ENCODE peak calls at places on chromosome 15, in ten cellular contexts. L is SK-N-SH, P is HepG2, E is HCT116, U is trophoblast cell, D is neural progenitor cell, V is K562, Z is IMR-90, W is neuronal stem cell, J is mammary epithelial cell. A is an unnamed sample.

GRCh38 chr15:46344906-46345305 is 710.1 kb downstream of the SQOR start:
- DNase-seq in L (no peak), P (no peak), E (no peak), U (no peak), D (no peak), V (no peak), Z (no peak), W (no peak), J (no peak), A (no peak)

GRCh38 chr15:35646790-35647189 is 100.8 kb upstream of the DPH6 start:
- DNase-seq in L (no peak), P (no peak), E (no peak), U (no peak), D (no peak), V (no peak), Z (no peak), W (no peak), J (no peak), A (no peak)

GRCh38 chr15:32029409-32029861 is 880 bp upstream of the CHRNA7 start:
- DNase-seq in L (peak), P (no peak), E (no peak), U (no peak), D (peak), V (no peak), Z (no peak), W (peak), J (no peak), A (peak)

GRCh38 chr15:72341361-72341760 is 21.4 kb upstream of the CELF6 start:
- DNase-seq in L (peak), P (no peak), E (peak), U (no peak), D (peak), V (peak), Z (no peak), W (peak), J (no peak), A (peak)

GRCh38 chr15:71725215-71725955 is 85.0 kb upstream of the NR2E3 start:
- DNase-seq in L (no peak), P (no peak), E (no peak), U (no peak), D (no peak), V (no peak), Z (peak), W (no peak), J (peak), A (peak)

GRCh38 chr15:85592148-85592547 is 202.6 kb downstream of the KLHL25 start:
- DNase-seq in L (peak), P (peak), E (no peak), U (peak), D (no peak), V (no peak), Z (peak), W (no peak), J (peak), A (peak)

GRCh38 chr15:39918688-39919385 is 1.2 kb downstream of the GPR176 start:
- DNase-seq in L (no peak), P (no peak), E (no peak), U (no peak), D (no peak), V (no peak), Z (peak), W (no peak), J (peak), A (peak)

GRCh38 chr15:75591655-75592364 is 12.7 kb upstream of the PTPN9 start:
- DNase-seq in L (no peak), P (no peak), E (no peak), U (no peak), D (no peak), V (peak), Z (no peak), W (no peak), J (no peak), A (no peak)

GRCh38 chr15:50128266-50128665 is 9.2 kb upstream of the ATP8B4 start:
- DNase-seq in L (peak), P (no peak), E (no peak), U (no peak), D (no peak), V (peak), Z (no peak), W (no peak), J (no peak), A (peak)

GRCh38 chr15:35925634-35926380 is 379.8 kb upstream of the DPH6 start:
- DNase-seq in L (no peak), P (no peak), E (peak), U (peak), D (no peak), V (no peak), Z (peak), W (no peak), J (peak), A (peak)

GRCh38 chr15:27490867-27491595 is 520.0 kb downstream of the GABRG3 start:
- DNase-seq in L (no peak), P (no peak), E (no peak), U (no peak), D (no peak), V (no peak), Z (no peak), W (no peak), J (no peak), A (no peak)

GRCh38 chr15:26157081-26157480 is 294.0 kb upstream of the ATP10A start:
- DNase-seq in L (peak), P (no peak), E (no peak), U (no peak), D (peak), V (no peak), Z (no peak), W (no peak), J (no peak), A (no peak)

GRCh38 chr15:29044506-29044905 is 158.7 kb downstream of the APBA2 start:
- DNase-seq in L (peak), P (no peak), E (no peak), U (no peak), D (no peak), V (no peak), Z (peak), W (no peak), J (no peak), A (no peak)

GRCh38 chr15:89665449-89666146 is 10.3 kb upstream of the KIF7 start:
- DNase-seq in L (peak), P (no peak), E (no peak), U (peak), D (peak), V (peak), Z (peak), W (peak), J (no peak), A (peak)

GRCh38 chr15:67839358-67839928 is 402 bp downstream of the RNU6-1 start:
- DNase-seq in L (peak), P (peak), E (peak), U (peak), D (no peak), V (peak), Z (peak), W (no peak), J (peak), A (peak)

GRCh38 chr15:92610101-92610520 is 45.5 kb downstream of the FAM174B start:
- DNase-seq in L (no peak), P (no peak), E (no peak), U (no peak), D (peak), V (no peak), Z (no peak), W (no peak), J (no peak), A (no peak)

GRCh38 chr15:60827492-60827891 is 348.6 kb upstream of the ICE2 start:
- DNase-seq in L (no peak), P (no peak), E (no peak), U (no peak), D (no peak), V (no peak), Z (no peak), W (no peak), J (no peak), A (no peak)

GRCh38 chr15:40891810-40892448 is 2.3 kb upstream of the VPS18 start:
- DNase-seq in L (peak), P (peak), E (peak), U (peak), D (peak), V (peak), Z (peak), W (no peak), J (peak), A (peak)

GRCh38 chr15:36371509-36371908 is 207.9 kb upstream of the CDIN1 start:
- DNase-seq in L (no peak), P (no peak), E (peak), U (no peak), D (no peak), V (no peak), Z (peak), W (no peak), J (peak), A (peak)

GRCh38 chr15:52678036-52678467 is 1.1 kb downstream of the ATOSA start:
- DNase-seq in L (peak), P (peak), E (no peak), U (no peak), D (peak), V (peak), Z (peak), W (peak), J (peak), A (peak)

GRCh38 chr15:60324706-60325438 is 72.9 kb downstream of the ANXA2 start:
- DNase-seq in L (no peak), P (no peak), E (no peak), U (no peak), D (no peak), V (no peak), Z (no peak), W (no peak), J (no peak), A (peak)

GRCh38 chr15:101773496-101774100 is 29.7 kb upstream of the OR4F6 start:
- DNase-seq in L (no peak), P (peak), E (peak), U (no peak), D (peak), V (no peak), Z (no peak), W (no peak), J (no peak), A (peak)

GRCh38 chr15:91222052-91222451 is 122.0 kb downstream of the SV2B start:
- DNase-seq in L (no peak), P (no peak), E (no peak), U (no peak), D (no peak), V (no peak), Z (no peak), W (no peak), J (no peak), A (no peak)

GRCh38 chr15:69992326-69992725 is 105.4 kb downstream of the TLE3 start:
- DNase-seq in L (no peak), P (no peak), E (no peak), U (no peak), D (no peak), V (no peak), Z (no peak), W (no peak), J (no peak), A (peak)
- H3K9ac ChIP-seq in L (no peak), P (no peak), E (no peak), U (no peak), D (no peak), V (no peak), Z (no peak), W (no peak), J (no peak), A (no peak)

DNA sequence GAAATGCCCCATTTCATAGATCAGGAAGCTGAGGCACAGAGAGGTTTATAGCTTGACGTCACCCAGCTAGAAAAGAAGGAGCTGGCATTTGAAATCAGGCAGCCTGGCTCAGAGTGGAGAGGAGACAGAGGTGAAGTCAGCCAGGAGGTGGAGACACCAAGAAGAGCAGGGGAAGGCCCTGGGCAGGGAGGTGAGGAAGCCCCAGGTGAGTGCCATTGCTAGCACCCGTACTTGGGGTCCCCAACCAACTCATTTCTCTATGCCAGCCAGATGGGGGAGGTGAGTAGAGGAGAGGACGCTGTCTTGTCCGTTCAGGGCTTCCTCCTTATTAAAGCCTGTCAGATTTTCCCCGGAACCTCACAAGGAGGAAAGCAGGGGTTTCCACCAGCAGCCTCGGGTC is 149.6 kb upstream of the TLE3 start:
- DNase-seq in L (no peak), P (no peak), E (no peak), U (no peak), D (no peak), V (no peak), Z (no peak), W (no peak), J (no peak), A (no peak)
- H3K4me3 ChIP-seq in L (no peak), P (no peak), E (no peak), U (no peak), D (no peak), V (no peak), Z (no peak), W (no peak), J (no peak), A (no peak)

DNA sequence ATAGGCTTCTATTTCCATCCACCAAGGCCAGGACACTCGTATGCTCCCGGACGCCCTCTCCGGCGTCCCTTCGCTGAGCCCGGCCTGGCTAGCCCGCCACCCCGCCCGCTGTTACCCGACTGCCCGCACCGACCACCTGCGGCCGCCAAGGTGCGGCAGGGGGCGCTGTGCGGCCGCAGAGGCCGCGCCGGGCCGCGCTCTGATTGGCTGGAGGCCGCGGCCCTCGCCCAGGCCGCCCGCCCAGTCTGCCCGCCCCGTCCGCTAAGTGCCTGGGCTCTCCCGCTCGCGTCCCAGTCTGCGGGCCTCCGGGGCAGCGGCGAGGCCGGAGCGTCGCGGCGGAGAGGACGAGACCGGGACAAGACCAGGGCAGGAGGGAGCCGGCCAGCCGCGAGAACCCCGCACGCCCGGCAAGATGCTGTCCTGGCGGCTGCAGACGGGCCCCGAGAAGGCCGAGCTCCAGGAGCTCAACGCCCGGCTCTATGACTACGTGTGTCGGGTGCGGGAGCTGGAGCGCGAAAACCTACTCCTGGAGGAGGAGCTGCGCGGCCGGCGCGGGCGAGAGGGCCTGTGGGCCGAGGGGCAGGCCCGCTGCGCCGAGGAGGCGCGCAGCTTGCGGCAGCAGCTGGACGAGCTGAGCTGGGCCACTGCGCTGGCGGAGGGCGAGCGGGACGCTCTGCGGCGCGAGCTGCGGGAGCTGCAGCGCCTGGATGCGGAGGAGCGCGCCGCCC is at the start of gene SYNM:
- DNase-seq in L (peak), P (peak), E (peak), U (peak), D (peak), V (peak), Z (peak), W (peak), J (peak), A (peak)
- H2AFZ ChIP-seq in L (peak), P (no peak), E (no peak), U (peak), D (peak), V (no peak), Z (peak), W (peak), J (peak), A (peak)

DNA sequence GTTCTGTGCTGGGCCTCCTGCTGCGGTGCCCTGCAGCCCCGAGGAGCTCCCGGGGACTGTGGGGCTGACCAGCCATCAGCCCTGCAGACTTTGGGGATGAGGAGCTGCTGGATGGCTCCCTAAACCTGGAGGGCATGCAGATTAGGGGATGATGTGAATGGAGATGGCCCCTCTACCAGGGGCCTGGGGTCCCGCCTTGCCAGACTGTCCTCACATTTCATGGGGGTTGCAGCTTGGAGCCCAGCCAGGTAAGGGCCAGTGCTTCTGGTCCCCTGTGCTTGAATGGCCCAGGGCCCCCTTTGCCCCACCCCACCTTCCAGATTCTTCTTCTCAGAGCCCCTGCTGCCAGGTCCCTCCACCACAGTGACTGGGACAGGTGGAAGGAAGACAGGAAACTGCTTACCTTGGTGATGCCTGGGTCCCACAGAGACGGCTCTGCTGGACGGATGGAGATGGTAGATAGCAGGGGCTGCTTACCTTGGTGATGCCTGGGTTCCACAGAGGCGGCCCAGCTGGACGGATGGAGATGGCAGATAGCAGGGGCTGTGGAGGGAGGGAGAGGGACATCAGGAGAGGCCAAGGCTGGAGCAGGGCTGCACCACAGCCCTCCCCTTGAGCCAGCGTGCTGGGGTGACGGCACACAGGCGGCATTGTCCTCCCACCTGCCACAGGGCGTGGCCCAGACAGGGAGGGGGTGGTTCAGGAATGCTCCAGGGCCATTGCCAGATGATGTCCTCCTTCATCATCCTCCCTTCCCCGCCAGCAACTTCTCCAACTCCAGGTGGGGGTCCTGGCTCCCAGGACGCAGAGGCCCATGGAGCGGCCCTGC is at the start of gene SPTBN5:
- DNase-seq in L (peak), P (peak), E (no peak), U (no peak), D (no peak), V (peak), Z (no peak), W (no peak), J (peak), A (no peak)
- H3K9ac ChIP-seq in L (peak), P (peak), E (peak), U (no peak), D (no peak), V (peak), Z (no peak), W (peak), J (peak), A (peak)

GRCh38 chr15:48433226-48433886 is 102.1 kb downstream of the DUT start:
- DNase-seq in L (no peak), P (no peak), E (no peak), U (no peak), D (no peak), V (no peak), Z (peak), W (no peak), J (peak), A (peak)
- H3K4me3 ChIP-seq in L (no peak), P (no peak), E (no peak), U (no peak), D (no peak), V (no peak), Z (no peak), W (no peak), J (no peak), A (no peak)

GRCh38 chr15:73632670-73633058 is 525 bp downstream of the NPTN start:
- DNase-seq in L (no peak), P (no peak), E (no peak), U (no peak), D (peak), V (no peak), Z (no peak), W (peak), J (no peak), A (no peak)

GRCh38 chr15:73633111-73633990 is at the start of gene NPTN:
- DNase-seq in L (peak), P (peak), E (peak), U (peak), D (peak), V (peak), Z (peak), W (peak), J (peak), A (peak)

GRCh38 chr15:73630796-73631471 is 2.3 kb downstream of the NPTN start:
- DNase-seq in L (no peak), P (no peak), E (no peak), U (no peak), D (no peak), V (no peak), Z (no peak), W (no peak), J (peak), A (peak)

GRCh38 chr15:73631915-73632669 is 1.1 kb downstream of the NPTN start:
- DNase-seq in L (peak), P (no peak), E (no peak), U (no peak), D (peak), V (peak), Z (peak), W (no peak), J (peak), A (peak)

DNA sequence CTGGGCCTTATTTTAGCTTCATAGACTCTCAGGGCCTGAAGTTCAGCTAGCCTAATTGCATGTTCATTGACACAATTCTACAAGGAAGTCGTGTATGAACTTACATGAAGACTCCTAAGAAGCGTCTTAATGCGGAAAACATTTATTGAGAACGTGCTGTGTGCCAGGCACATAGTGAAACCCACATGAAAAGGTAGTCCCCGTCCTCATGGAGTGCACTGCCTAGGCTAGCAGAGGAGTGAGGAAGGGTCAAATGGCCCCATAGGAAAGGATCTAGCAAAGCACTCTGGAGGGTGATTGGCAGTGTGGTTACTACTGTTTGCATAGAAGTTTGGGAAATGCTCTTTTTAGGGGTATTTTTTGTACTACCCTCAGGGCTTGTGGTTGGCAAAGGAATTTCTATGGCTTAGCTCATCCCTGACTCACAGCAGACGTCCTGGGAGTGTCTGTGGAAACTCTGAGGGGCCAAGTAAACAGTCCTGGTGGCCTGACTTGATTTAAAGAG is 854 bp upstream of the NPTN start:
- DNase-seq in L (no peak), P (peak), E (peak), U (peak), D (no peak), V (no peak), Z (peak), W (no peak), J (peak), A (peak)
- H2AFZ ChIP-seq in L (peak), P (no peak), E (no peak), U (peak), D (no peak), V (peak), Z (peak), W (peak), J (peak), A (peak)

GRCh38 chr15:56794923-56795329 is 61.6 kb upstream of the ZNF280D start:
- DNase-seq in L (no peak), P (no peak), E (no peak), U (no peak), D (no peak), V (no peak), Z (no peak), W (no peak), J (no peak), A (peak)

GRCh38 chr15:56795400-56795983 is 62.2 kb upstream of the ZNF280D start:
- DNase-seq in L (no peak), P (no peak), E (no peak), U (no peak), D (no peak), V (no peak), Z (no peak), W (no peak), J (no peak), A (no peak)

GRCh38 chr15:56792211-56792610 is 58.9 kb upstream of the ZNF280D start:
- DNase-seq in L (no peak), P (no peak), E (no peak), U (no peak), D (no peak), V (no peak), Z (peak), W (no peak), J (no peak), A (no peak)

GRCh38 chr15:56797720-56798275 is 64.5 kb upstream of the ZNF280D start:
- DNase-seq in L (no peak), P (no peak), E (no peak), U (no peak), D (no peak), V (no peak), Z (no peak), W (no peak), J (no peak), A (no peak)

GRCh38 chr15:56794150-56794922 is 61.0 kb upstream of the ZNF280D start:
- DNase-seq in L (no peak), P (no peak), E (no peak), U (no peak), D (no peak), V (no peak), Z (peak), W (no peak), J (no peak), A (peak)
- H3K9ac ChIP-seq in L (no peak), P (no peak), E (no peak), U (no peak), D (no peak), V (no peak), Z (no peak), W (no peak), J (no peak), A (peak)